ENCODE peak calls at places on chromosomes 5 and 9, in eight cellular contexts. Z, J, L, U, W, T, F and G are unnamed samples.

GRCh38 chr5:168683927-168684295 is 104.7 kb upstream of the PANK3 start:
- DNase-seq in T (no peak), W (no peak), U (no peak), L (no peak), Z (no peak), J (no peak), F (no peak), G (no peak)

GRCh38 chr5:8686707-8687106 is 817.8 kb downstream of the MTRR start:
- DNase-seq in L (peak; percentile 17), T (no peak), U (peak; percentile 14), F (no peak), Z (no peak), W (no peak), J (no peak), G (no peak)

GRCh38 chr5:56099346-56099745 is 104.6 kb upstream of the IL6ST start:
- DNase-seq in J (no peak), L (peak; percentile 55), F (no peak), W (no peak), Z (no peak), U (peak; percentile 87), T (no peak), G (no peak)

GRCh38 chr9:113578279-113578865 is 114.8 kb downstream of the RGS3 start:
- DNase-seq in Z (no peak), T (no peak), L (no peak), W (no peak), J (no peak), F (no peak), U (no peak), G (no peak)

GRCh38 chr5:152113401-152113800 is 188.8 kb upstream of the GLRA1 start:
- DNase-seq in W (no peak), Z (peak; percentile 73), F (peak; percentile 29), L (no peak), U (peak; percentile 9), T (no peak), J (no peak), G (no peak)

GRCh38 chr5:144436007-144436406 is 265.3 kb downstream of the KCTD16 start:
- DNase-seq in W (no peak), T (no peak), F (no peak), Z (no peak), L (no peak), U (no peak), J (no peak), G (no peak)

GRCh38 chr5:173734716-173735115 is 118.3 kb upstream of the BOD1 start:
- DNase-seq in T (no peak), F (no peak), Z (no peak), J (no peak), L (no peak), W (no peak), U (no peak), G (no peak)

GRCh38 chr5:135887881-135888614 is 7.6 kb downstream of the IL9 start:
- DNase-seq in U (peak; percentile 83), J (no peak), W (no peak), T (no peak), Z (peak; percentile 3), F (no peak), L (no peak), G (no peak)

GRCh38 chr5:77087484-77088291 is 603 bp upstream of the ZBED3 start:
- DNase-seq in J (peak; percentile 33), L (no peak), Z (no peak), W (peak; percentile 27), U (peak; percentile 95), T (peak; percentile 32), F (no peak), G (no peak)

GRCh38 chr5:142065273-142065672 is 43.3 kb upstream of the NDFIP1 start:
- DNase-seq in J (no peak), L (no peak), T (no peak), Z (no peak), U (peak; percentile 64), W (no peak), F (no peak), G (no peak)

GRCh38 chr9:115999498-115999897 is 154.1 kb upstream of the PAPPA start:
- DNase-seq in J (no peak), F (no peak), U (peak; percentile 71), W (no peak), L (no peak), T (no peak), Z (no peak), G (no peak)

GRCh38 chr9:36818242-36818938 is 215.7 kb downstream of the PAX5 start:
- DNase-seq in Z (no peak), U (no peak), T (no peak), J (no peak), W (no peak), F (no peak), L (no peak), G (no peak)

GRCh38 chr5:4189317-4189716 is 593.7 kb downstream of the IRX1 start:
- DNase-seq in L (no peak), J (no peak), W (no peak), F (no peak), T (no peak), Z (peak; percentile 35), U (no peak), G (no peak)

DNA sequence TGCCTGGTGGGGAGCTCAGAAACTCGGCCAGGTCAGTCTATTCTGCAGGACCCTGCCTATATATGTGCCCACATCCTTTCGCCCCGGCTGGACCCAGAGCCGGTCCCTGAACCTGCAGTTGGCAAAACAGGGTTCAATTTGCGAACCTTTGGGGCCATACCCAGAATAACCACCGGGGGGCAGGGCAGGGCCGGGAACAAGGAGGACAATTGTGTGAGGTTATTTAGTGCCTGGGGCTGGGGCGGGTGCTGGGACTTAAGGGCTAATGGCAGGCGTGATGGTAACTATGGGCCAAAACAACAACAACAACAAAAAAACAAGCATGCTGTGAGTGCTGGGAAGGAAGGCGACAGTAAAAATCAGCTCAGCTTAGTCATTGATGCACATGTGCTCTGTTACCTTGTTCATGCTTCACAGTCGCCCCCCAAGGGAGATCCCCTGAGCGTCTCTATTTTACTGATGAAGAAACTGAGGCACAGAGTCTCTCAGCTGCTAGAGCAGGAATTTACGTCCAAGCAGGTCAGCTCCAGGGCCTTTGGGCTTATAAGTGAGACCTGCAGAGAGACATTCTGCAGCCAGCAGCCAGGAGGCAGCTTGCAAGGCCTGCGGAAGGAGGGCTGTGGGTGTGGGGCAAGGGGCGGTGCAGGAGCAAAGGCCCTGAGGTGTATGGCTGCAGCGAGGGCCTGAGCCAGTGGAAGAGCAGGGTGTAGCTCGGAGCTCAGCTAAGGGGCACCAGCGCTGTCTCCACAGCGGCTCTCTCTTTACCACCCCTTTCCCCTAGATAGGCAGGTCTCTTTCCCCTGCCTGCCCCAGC is 106.0 kb downstream of the PHF2 start:
- DNase-seq in U (peak; percentile 59), Z (peak; percentile 78), J (peak; percentile 82), L (no peak), W (peak; percentile 59), F (peak; percentile 81), T (peak; percentile 34), G (peak; percentile 79)
- TF ChIP-seq CTCF in U (peak; percentile 86), Z (peak; percentile 85), J (peak; percentile 60), L (peak; percentile 81), W (peak; percentile 81), F (peak; percentile 84), T (peak; percentile 82), G (peak; percentile 81)

GRCh38 chr9:99690573-99690972 is 131.1 kb upstream of the NR4A3 start:
- DNase-seq in J (no peak), W (no peak), U (no peak), T (no peak), Z (no peak), F (no peak), L (no peak), G (no peak)
- TF ChIP-seq CTCF in J (no peak), W (no peak), U (no peak), T (no peak), Z (no peak), F (no peak), L (no peak), G (no peak)

GRCh38 chr9:3977388-3977787 is 322.5 kb downstream of the GLIS3 start:
- DNase-seq in F (no peak), W (no peak), Z (no peak), J (no peak), L (no peak), T (no peak), U (no peak), G (no peak)

GRCh38 chr9:3980771-3981170 is 319.1 kb downstream of the GLIS3 start:
- DNase-seq in W (no peak), F (no peak), L (peak; percentile 54), T (no peak), U (peak; percentile 61), Z (no peak), J (no peak), G (no peak)

GRCh38 chr9:3986060-3986459 is 313.8 kb downstream of the GLIS3 start:
- DNase-seq in W (no peak), T (no peak), J (no peak), L (no peak), U (no peak), Z (no peak), F (no peak), G (no peak)

GRCh38 chr9:3980212-3980611 is 319.7 kb downstream of the GLIS3 start:
- DNase-seq in U (no peak), Z (no peak), F (no peak), T (no peak), J (no peak), L (no peak), W (no peak), G (no peak)

GRCh38 chr9:3981897-3982296 is 318.0 kb downstream of the GLIS3 start:
- DNase-seq in J (no peak), L (no peak), T (no peak), Z (no peak), F (no peak), W (no peak), U (no peak), G (no peak)
- TF ChIP-seq CTCF in J (no peak), L (no peak), T (no peak), Z (no peak), F (no peak), W (no peak), U (no peak), G (no peak)

GRCh38 chr9:35728041-35728971 is 3.7 kb downstream of the TLN1 start:
- DNase-seq in U (peak; percentile 87), W (peak; percentile 73), L (peak; percentile 68), Z (peak; percentile 85), J (peak; percentile 63), T (peak; percentile 41), F (peak; percentile 74), G (peak; percentile 73)

GRCh38 chr9:35727676-35728040 is 4.3 kb downstream of the TLN1 start:
- DNase-seq in F (no peak), W (no peak), J (no peak), L (no peak), Z (no peak), U (no peak), T (no peak), G (no peak)

GRCh38 chr9:35729101-35729500 is 2.9 kb downstream of the TLN1 start:
- DNase-seq in Z (no peak), J (no peak), T (no peak), W (no peak), U (peak; percentile 29), L (no peak), F (no peak), G (no peak)

GRCh38 chr9:35725362-35725761 is 6.6 kb downstream of the TLN1 start:
- DNase-seq in Z (no peak), T (no peak), F (no peak), J (no peak), U (no peak), W (no peak), L (no peak), G (no peak)

DNA sequence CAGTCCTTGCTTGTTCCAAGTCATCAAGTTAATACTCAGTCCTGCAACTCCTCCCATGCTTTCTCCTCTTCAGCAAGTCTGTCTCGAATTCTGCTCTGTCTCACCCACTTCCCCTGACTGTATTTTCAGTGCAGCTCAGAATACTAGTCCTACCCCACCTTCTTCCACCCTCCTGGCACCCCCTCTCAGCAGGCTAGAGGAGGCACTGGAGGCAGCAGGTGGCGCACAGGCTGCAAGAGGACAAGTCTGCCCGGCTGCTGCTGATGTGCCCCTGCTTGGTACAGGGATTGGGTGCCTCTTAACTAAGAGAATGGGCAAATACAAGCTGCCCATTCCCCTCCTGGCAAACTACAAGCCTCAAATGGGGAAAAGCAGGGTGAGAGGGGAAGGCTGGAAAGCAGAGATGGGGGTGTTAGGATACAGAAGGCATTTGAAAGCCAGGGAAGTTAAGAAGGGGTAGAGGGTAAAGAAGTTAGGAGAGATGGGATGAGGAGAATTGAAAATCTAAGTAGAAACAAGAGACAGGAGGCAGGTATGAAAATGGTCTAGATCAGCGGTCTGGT is 5.0 kb downstream of the TLN1 start:
- DNase-seq in T (no peak), L (no peak), J (no peak), Z (peak; percentile 69), F (no peak), U (peak; percentile 62), W (peak; percentile 38), G (no peak)
- TF ChIP-seq CTCF in T (no peak), L (peak; percentile 36), J (no peak), Z (peak; percentile 25), F (peak; percentile 38), U (no peak), W (peak; percentile 49), G (peak; percentile 39)